ENCODE peak calls at places on chromosome 14, in six cellular contexts. Y is endothelial cell, O is activated B cell treated with CpG ODN at 0.5 μM for 24 hours, U is HepG2, K is A673, L is GM12865. D is an unnamed sample.

GRCh38 chr14:100446572-100446971 is 123.4 kb downstream of the SLC25A47 start:
- DNase-seq in L (no peak), O (no peak), K (peak; percentile 25), Y (no peak), U (no peak), D (peak; percentile 48)

GRCh38 chr14:23005861-23006534 is 3.9 kb downstream of the C14orf93 start:
- DNase-seq in L (no peak), K (no peak), U (no peak), O (no peak), Y (no peak), D (no peak)

GRCh38 chr14:100438678-100439592 is 115.8 kb downstream of the SLC25A47 start:
- DNase-seq in Y (no peak), U (peak; percentile 23), K (no peak), O (no peak), L (no peak), D (peak; percentile 73)

GRCh38 chr14:85248881-85249635 is 280.9 kb upstream of the FLRT2 start:
- DNase-seq in U (no peak), L (no peak), O (no peak), Y (no peak), K (no peak), D (no peak)

GRCh38 chr14:26791117-26791806 is 193.4 kb upstream of the NOVA1 start:
- DNase-seq in L (no peak), O (no peak), K (no peak), Y (no peak), U (no peak), D (no peak)

GRCh38 chr14:78836777-78837176 is 666.6 kb downstream of the NRXN3 start:
- DNase-seq in Y (peak; percentile 78), O (no peak), L (peak; percentile 75), U (peak; percentile 37), K (peak; percentile 81), D (no peak)

GRCh38 chr14:48690349-48690748 is 895.8 kb downstream of the RPS29 start:
- DNase-seq in U (no peak), L (no peak), O (no peak), Y (no peak), K (peak; percentile 52), D (no peak)

GRCh38 chr14:92108345-92109254 is 2.2 kb upstream of the ATXN3 start:
- DNase-seq in Y (no peak), L (peak; percentile 75), U (peak; percentile 73), O (peak; percentile 18), K (peak; percentile 19), D (no peak)

GRCh38 chr14:22699801-22700564 is 55.8 kb upstream of the OR6J1 start:
- DNase-seq in U (peak; percentile 100), O (no peak), L (no peak), K (no peak), Y (no peak), D (no peak)

GRCh38 chr14:57382283-57382682 is 8.1 kb upstream of the NAA30 start:
- DNase-seq in L (no peak), Y (no peak), K (peak; percentile 43), O (no peak), U (peak; percentile 42), D (no peak)

GRCh38 chr14:54333511-54333910 is 63.3 kb upstream of the CDKN3 start:
- DNase-seq in Y (no peak), K (no peak), U (no peak), L (no peak), O (no peak), D (peak; percentile 3)

GRCh38 chr14:56274556-56274955 is 156.3 kb downstream of the PELI2 start:
- DNase-seq in K (no peak), L (no peak), U (no peak), O (no peak), Y (no peak), D (no peak)

GRCh38 chr14:34380446-34380845 is 81.6 kb downstream of the SPTSSA start:
- DNase-seq in Y (no peak), L (no peak), K (no peak), O (no peak), U (no peak), D (no peak)

GRCh38 chr14:59377485-59377884 is 87.7 kb downstream of the GPR135 start:
- DNase-seq in O (no peak), U (no peak), Y (no peak), K (no peak), L (no peak), D (no peak)

GRCh38 chr14:76958975-76959710 is 69.4 kb downstream of the IRF2BPL start:
- DNase-seq in Y (no peak), L (peak; percentile 91), O (no peak), K (no peak), U (peak; percentile 81), D (no peak)

GRCh38 chr14:51653096-51653814 is 1.5 kb downstream of the FRMD6 start:
- DNase-seq in U (no peak), L (peak; percentile 23), Y (peak; percentile 21), O (no peak), K (peak; percentile 86), D (no peak)

GRCh38 chr14:26730929-26731618 is 133.2 kb upstream of the NOVA1 start:
- DNase-seq in Y (peak; percentile 41), U (no peak), L (no peak), O (no peak), K (peak; percentile 54), D (no peak)

GRCh38 chr14:54502602-54503001 is 7.1 kb upstream of the CGRRF1 start:
- DNase-seq in Y (peak; percentile 9), K (no peak), O (no peak), U (no peak), L (no peak), D (no peak)

GRCh38 chr14:52563120-52563519 is 10.5 kb downstream of the GPR137C start:
- DNase-seq in K (peak; percentile 29), U (no peak), O (no peak), L (no peak), Y (no peak), D (no peak)

GRCh38 chr14:39875028-39875427 is 442.8 kb upstream of the FBXO33 start:
- DNase-seq in K (no peak), O (no peak), Y (no peak), U (no peak), L (peak; percentile 38), D (no peak)

GRCh38 chr14:91897121-91897701 is 29.9 kb upstream of the TC2N start:
- DNase-seq in Y (no peak), U (no peak), K (peak; percentile 43), L (no peak), O (no peak), D (no peak)

GRCh38 chr14:32826404-32827082 is 112.1 kb upstream of the NPAS3 start:
- DNase-seq in K (peak; percentile 71), U (no peak), Y (no peak), L (peak; percentile 0), O (no peak), D (no peak)

GRCh38 chr14:105473033-105473676 is 1.5 kb upstream of the CRIP2 start:
- DNase-seq in L (no peak), U (no peak), K (no peak), Y (no peak), O (no peak), D (no peak)

GRCh38 chr14:104248203-104249055 is 110.0 kb downstream of the KIF26A start:
- DNase-seq in Y (no peak), K (no peak), L (no peak), U (no peak), O (peak; percentile 10), D (peak; percentile 77)

DNA sequence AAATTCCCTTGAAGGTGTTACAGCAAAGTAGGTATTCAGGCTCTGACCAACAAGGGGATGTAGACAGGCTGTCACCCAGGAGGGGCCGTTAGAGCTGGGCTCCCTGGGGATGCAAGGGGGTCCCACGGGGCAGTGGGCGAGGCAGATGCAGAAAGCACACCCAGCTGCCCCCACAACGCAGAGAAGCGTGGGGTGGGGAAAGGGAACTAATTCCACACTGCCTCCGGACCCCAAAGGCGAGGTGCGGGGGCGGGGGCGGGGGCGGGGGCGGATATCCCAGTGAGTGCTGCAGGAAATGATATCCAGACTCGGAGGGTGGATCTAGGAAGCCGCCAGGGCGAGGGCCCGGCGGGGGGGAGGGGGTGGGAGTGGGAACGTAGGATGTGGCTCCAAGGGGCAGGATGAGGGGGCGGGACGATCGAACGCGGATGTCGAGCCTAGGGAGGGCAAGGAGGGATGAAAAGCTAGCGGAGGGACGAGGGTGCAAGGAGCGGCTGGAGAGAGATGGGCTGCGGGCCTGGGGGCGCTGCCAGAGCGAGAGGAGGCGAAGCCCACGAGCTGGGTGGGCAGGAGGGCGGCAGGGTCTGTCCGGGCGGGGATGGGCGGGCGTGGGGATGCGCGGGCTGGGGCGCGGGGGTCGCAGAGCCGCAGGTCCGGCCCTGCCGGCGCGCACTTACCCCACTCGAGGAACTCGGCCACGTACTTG is 874 bp downstream of the CDC42BPB start:
- DNase-seq in O (no peak), L (peak; percentile 30), Y (peak; percentile 90), K (peak; percentile 92), U (no peak), D (no peak)
- TF ChIP-seq CTCF in O (no peak), L (no peak), Y (no peak), K (no peak), U (no peak), D (no peak)

GRCh38 chr14:42378274-42378673 is 771.6 kb downstream of the LRFN5 start:
- DNase-seq in O (no peak), L (no peak), K (no peak), U (no peak), Y (no peak), D (no peak)
- TF ChIP-seq CTCF in O (no peak), L (no peak), K (no peak), U (no peak), Y (no peak), D (no peak)

GRCh38 chr14:95348395-95349080 is 28.8 kb upstream of the CLMN start:
- DNase-seq in U (no peak), Y (no peak), O (no peak), K (peak; percentile 19), L (no peak), D (no peak)
- TF ChIP-seq CTCF in U (peak; percentile 14), Y (no peak), O (no peak), K (peak; percentile 45), L (no peak), D (no peak)

GRCh38 chr14:69776875-69777453 is 10.0 kb downstream of the SRSF5 start:
- DNase-seq in O (no peak), L (no peak), K (no peak), Y (no peak), U (no peak), D (no peak)
- TF ChIP-seq CTCF in O (no peak), L (no peak), K (no peak), Y (no peak), U (no peak), D (no peak)

DNA sequence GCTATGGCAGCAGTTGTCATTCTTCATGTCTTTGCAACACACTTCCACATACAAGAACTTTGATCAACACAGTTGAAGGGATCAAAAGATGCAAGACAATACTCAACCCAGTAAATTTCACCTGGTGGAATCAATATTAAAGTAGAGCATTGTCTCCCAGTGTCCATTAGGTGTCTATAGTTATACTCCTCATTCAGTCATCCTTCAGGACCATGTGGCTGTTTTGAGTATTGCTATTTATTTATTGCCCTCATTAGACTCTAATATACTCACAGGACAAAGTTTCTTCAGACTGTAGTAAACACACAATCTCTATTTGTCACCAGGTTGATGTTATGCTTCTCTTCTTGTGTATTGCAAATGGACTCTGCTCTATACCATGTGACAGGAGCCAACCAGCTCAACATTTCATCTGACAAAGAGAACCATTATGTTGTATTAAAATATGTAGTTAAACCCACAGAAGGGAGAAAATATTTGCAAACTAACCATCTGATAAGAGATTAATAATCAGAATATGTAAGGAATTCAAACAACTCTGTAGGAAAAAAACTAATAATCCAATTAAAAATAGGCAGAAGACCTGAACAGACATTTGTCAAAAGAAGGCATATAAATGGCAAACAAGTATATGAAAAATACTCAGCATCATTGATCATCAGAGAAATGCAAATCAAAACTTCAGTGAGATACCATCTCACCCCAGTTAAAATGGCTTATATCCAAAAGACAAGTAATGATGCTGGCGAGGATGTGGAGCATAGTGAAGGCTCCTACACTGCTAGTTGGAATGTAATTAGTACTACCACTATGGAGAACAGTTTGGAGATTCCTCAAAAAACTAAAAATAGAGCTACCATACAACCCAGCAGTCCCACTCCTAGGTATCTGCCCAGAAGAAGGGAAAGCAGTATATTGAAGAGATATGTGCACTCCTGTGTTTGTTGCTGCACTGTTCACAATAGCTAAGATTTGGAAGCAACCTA is 146.3 kb downstream of the TGFB3 start:
- DNase-seq in Y (no peak), U (peak; percentile 41), K (no peak), L (no peak), O (no peak), D (no peak)
- TF ChIP-seq CTCF in Y (no peak), U (no peak), K (no peak), L (no peak), O (no peak), D (no peak)

D was measured in osteocyte.